ENCODE peak calls at places on chromosomes 13 and 19, in four cellular contexts. S is WTC11, R is HepG2, D is A549. H is an unnamed sample.

GRCh38 chr19:57171551-57172081 is 4.3 kb upstream of the DUXA start:
- DNase-seq in S (peak; percentile 12), R (peak; percentile 20), D (peak; percentile 13), H (peak; percentile 6)

GRCh38 chr13:97306646-97307045 is 84.5 kb downstream of the MBNL2 start:
- DNase-seq in S (no peak), R (peak; percentile 61), D (no peak), H (no peak)

GRCh38 chr19:49560358-49560900 is 19.9 kb downstream of the NOSIP start:
- DNase-seq in S (no peak), R (no peak), D (no peak), H (peak; percentile 60)

GRCh38 chr19:56312337-56312736 is 2.3 kb downstream of the ZSCAN5A start:
- DNase-seq in S (no peak), R (no peak), D (no peak), H (no peak)

GRCh38 chr13:94384217-94384905 is 95.1 kb downstream of the DCT start:
- DNase-seq in S (no peak), R (no peak), D (no peak), H (no peak)

GRCh38 chr19:47564081-47564480 is 8.9 kb downstream of the ZNF541 start:
- DNase-seq in S (no peak), R (peak; percentile 29), D (no peak), H (no peak)

GRCh38 chr19:40763963-40764362 is 11.4 kb upstream of the MIA start:
- DNase-seq in S (no peak), R (no peak), D (no peak), H (no peak)

GRCh38 chr13:28034256-28034655 is 45.8 kb upstream of the URAD start:
- DNase-seq in S (no peak), R (no peak), D (no peak), H (no peak)

GRCh38 chr13:57630661-57631606 is 610 bp upstream of the PCDH17 start:
- DNase-seq in S (no peak), R (no peak), D (no peak), H (no peak)

GRCh38 chr13:34748078-34748477 is 194.0 kb upstream of the NBEA start:
- DNase-seq in S (no peak), R (no peak), D (no peak), H (no peak)

GRCh38 chr19:37654525-37654832 is 786 bp downstream of the ZFP30 start:
- DNase-seq in S (no peak), R (no peak), D (peak; percentile 49), H (no peak)

GRCh38 chr13:20126460-20127262 is 34.2 kb downstream of the GJA3 start:
- DNase-seq in S (no peak), R (no peak), D (no peak), H (no peak)

GRCh38 chr13:20127263-20127562 is 33.6 kb downstream of the GJA3 start:
- DNase-seq in S (no peak), R (peak; percentile 9), D (no peak), H (no peak)

GRCh38 chr13:20125783-20126165 is 35.1 kb downstream of the GJA3 start:
- DNase-seq in S (no peak), R (no peak), D (no peak), H (no peak)

GRCh38 chr13:20124303-20124702 is 36.5 kb downstream of the GJA3 start:
- DNase-seq in S (no peak), R (no peak), D (no peak), H (no peak)

DNA sequence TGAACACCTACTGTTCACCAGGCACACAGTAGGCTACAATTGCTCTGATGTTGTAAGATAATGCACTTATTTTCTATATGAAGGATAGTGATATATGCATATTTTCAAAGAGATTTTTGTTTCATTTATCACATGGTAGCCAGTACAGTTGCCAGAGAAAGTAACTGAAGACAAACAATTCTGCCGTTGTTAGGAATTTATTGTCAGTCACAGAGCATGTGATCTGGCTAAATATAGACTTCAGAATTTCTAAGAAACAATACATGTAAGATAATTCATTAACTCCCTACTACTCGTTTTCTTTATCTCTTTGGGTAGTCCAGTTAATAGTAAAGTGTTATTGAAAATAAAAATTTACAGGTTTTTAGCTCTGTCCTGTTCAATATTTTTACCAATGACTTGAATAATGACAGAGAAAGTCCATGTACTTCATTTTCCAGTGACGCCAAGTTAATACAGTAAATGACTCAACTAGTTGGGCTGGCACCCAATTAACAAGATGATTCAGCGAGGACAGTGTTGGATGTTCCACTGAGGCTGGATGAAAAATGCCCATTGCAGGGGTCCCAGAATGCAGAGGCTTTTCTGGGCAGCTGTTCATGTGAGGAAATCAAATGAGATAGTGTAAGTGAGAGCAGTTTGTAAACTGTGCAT is 35.6 kb downstream of the GJA3 start:
- DNase-seq in S (no peak), R (no peak), D (no peak), H (no peak)
- TF ChIP-seq NR3C1 in S (no peak), R (no peak), D (no peak), H (no peak)

GRCh38 chr19:10701955-10702307 is 692 bp downstream of the QTRT1 start:
- DNase-seq in S (peak; percentile 64), R (peak; percentile 56), D (no peak), H (peak; percentile 78)

GRCh38 chr19:10694706-10695105 is 6.5 kb upstream of the QTRT1 start:
- DNase-seq in S (no peak), R (no peak), D (no peak), H (no peak)

GRCh38 chr19:10695401-10696398 is 5.5 kb upstream of the QTRT1 start:
- DNase-seq in S (peak; percentile 99), R (peak; percentile 84), D (peak; percentile 78), H (peak; percentile 96)

DNA sequence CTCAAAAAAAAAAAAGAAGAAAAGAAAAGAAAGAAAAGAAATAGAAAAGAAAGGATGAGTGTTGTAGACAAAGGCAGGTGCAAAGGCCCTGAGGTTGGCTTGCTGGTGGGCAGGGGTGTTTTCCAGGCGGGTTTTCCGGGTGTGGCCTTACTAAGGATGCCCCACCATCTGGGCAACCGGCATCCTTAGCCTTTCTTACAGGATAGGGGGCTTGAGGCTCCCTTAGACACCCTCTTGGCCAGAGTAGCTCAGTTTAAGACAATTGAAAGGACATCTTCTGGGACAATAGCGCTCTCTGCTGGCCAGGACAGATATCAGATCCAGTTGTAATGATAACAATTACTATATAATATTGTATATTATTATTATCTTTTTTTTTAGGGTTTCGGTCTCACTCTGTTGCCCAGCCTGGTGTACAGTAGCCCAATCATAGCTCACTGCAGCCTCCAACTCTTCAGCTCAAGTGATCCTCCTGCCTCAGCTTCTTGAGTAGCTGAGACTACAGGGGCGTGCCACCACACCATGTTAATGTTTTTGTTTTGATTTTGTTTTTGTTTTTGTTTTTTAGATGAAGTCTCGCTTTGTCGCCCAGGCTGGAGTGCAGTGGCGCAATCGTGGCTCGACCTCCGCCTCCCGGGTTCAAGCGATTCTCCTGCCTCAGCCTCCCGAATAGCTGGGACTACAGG is 1.4 kb upstream of the QTRT1 start:
- DNase-seq in S (peak; percentile 79), R (peak; percentile 35), D (peak; percentile 40), H (no peak)
- TF ChIP-seq NR3C1 in S (no peak), R (no peak), D (no peak), H (no peak)

GRCh38 chr13:42041017-42041683 is 7.3 kb upstream of the DGKH start:
- DNase-seq in S (peak; percentile 55), R (no peak), D (peak; percentile 16), H (peak; percentile 55)
- TF ChIP-seq NR3C1 in S (no peak), R (no peak), D (no peak), H (no peak)

GRCh38 chr13:91078093-91078679 is 269.3 kb upstream of the MIR17HG start:
- DNase-seq in S (no peak), R (no peak), D (peak; percentile 1), H (no peak)

GRCh38 chr13:91066745-91067144 is 280.7 kb upstream of the MIR17HG start:
- DNase-seq in S (no peak), R (no peak), D (no peak), H (no peak)

DNA sequence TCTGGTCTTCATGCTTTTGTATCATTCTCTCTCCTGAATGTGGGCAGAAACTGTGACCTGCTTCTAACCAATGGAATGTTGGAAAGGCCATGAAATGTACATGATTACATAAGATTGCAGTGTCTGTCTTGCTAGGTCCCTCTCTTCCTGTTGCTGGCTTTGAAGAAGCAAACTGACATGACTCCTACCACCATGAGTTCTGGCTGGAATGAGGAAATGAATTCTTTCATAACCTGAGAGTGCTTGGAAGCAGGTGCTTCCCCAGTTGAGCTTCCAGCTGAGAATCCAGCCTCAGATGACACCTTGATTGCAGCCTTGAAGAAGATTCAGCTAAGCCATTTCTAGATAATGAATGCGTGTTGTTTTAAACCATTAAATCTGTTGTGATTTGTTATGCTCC is 275.0 kb upstream of the MIR17HG start:
- DNase-seq in S (no peak), R (no peak), D (no peak), H (no peak)
- TF ChIP-seq NR3C1 in S (no peak), R (no peak), D (no peak), H (no peak)

DNA sequence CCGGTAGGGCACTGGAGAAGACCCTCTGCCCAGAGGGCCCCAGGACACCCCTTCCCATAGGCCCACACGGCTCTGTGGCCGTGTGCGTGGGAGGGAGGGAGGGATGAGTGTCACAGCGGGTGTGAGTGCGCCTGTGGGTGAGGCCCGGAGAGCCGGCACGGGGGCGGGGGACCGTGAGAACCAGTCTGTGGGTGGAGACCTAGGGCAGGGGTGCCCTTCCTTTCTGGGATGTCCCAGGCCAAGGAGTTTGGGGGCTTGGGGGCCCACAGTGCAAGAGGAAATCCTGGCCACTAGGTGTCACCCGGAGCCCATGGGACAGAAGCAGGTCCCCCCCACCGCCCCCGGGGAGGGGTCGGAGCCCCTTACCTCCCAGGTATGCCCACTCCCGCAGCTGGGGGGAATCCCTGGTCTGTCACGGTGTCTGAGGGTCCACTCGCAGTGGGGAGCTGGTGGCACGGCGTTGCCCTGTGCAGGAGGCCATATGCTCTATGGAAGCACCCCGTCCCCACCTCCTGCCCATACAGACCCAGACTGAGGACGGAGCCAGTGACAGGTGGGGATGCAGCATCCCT is 16.0 kb upstream of the SLC7A10 start:
- DNase-seq in S (peak; percentile 70), R (no peak), D (no peak), H (peak; percentile 30)
- TF ChIP-seq NR3C1 in S (no peak), R (no peak), D (no peak), H (no peak)

GRCh38 chr13:105974380-105974779 is 561.1 kb downstream of the EFNB2 start:
- DNase-seq in S (no peak), R (no peak), D (no peak), H (no peak)

GRCh38 chr13:105982219-105982618 is 553.2 kb downstream of the EFNB2 start:
- DNase-seq in S (peak; percentile 70), R (no peak), D (no peak), H (no peak)

GRCh38 chr13:105984236-105984635 is 551.2 kb downstream of the EFNB2 start:
- DNase-seq in S (no peak), R (no peak), D (no peak), H (no peak)

GRCh38 chr13:105979586-105979985 is 555.9 kb downstream of the EFNB2 start:
- DNase-seq in S (no peak), R (no peak), D (no peak), H (no peak)

DNA sequence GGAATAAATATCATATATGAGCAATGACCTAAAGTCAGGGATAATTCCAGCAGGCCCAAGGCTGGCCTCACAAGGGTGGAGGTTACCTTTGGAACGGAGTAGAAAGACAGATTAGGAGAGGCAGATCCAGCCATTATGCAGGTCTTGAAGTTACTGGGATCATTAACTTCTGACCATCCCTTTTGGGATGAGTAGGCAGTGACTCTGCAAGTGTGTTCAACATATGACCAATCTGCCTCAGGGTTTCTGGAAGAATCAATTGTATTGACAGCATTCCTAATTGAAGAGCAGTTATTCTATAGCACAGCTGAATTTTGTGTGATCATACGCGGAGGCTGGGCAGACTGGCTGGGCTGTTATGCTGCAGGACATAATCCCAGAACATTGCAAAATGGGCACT is 556.3 kb downstream of the EFNB2 start:
- DNase-seq in S (no peak), R (no peak), D (no peak), H (no peak)
- TF ChIP-seq NR3C1 in S (no peak), R (no peak), D (no peak), H (no peak)

H was measured in K562.